ENCODE peak calls at places on chromosomes 13 and 19, in four cellular contexts. G, E, H and X are unnamed samples.

GRCh38 chr19:35347171-35347929 is at the start of gene FFAR1:
- DNase-seq in E (no peak), G (no peak), H (peak; percentile 47), X (no peak)

GRCh38 chr19:27792576-27793127 is 1420.3 kb downstream of the UQCRFS1 start:
- DNase-seq in H (no peak), E (no peak), G (no peak), X (no peak)

GRCh38 chr19:49518033-49518432 is 5.6 kb downstream of the FCGRT start:
- DNase-seq in E (no peak), G (no peak), H (no peak), X (no peak)

GRCh38 chr19:12293771-12294307 is 844 bp downstream of the ZNF44 start:
- DNase-seq in H (peak; percentile 56), E (peak; percentile 69), G (no peak), X (peak; percentile 14)

GRCh38 chr19:35460608-35461007 is 12.6 kb downstream of the FFAR2 start:
- DNase-seq in G (no peak), H (no peak), E (no peak), X (no peak)

GRCh38 chr19:45103200-45103624 is 10.2 kb downstream of the PPP1R37 start:
- DNase-seq in H (no peak), E (peak; percentile 45), G (no peak), X (no peak)

GRCh38 chr19:5343848-5344247 is 3.2 kb upstream of the PTPRS start:
- DNase-seq in E (no peak), G (no peak), H (no peak), X (no peak)

GRCh38 chr13:49441312-49441711 is 2.6 kb downstream of the CAB39L start:
- DNase-seq in E (no peak), H (no peak), G (no peak), X (no peak)

GRCh38 chr13:39527961-39528720 is 74.9 kb downstream of the LHFPL6 start:
- DNase-seq in G (no peak), E (no peak), H (no peak), X (no peak)

GRCh38 chr19:5625641-5626040 is 2.8 kb downstream of the SAFB start:
- DNase-seq in G (no peak), E (no peak), H (no peak), X (no peak)

GRCh38 chr19:7191946-7192691 is 102.1 kb downstream of the INSR start:
- DNase-seq in E (no peak), G (no peak), H (no peak), X (no peak)

GRCh38 chr13:51230473-51231105 is 8.4 kb downstream of the FAM124A start:
- DNase-seq in E (peak; percentile 64), G (no peak), H (no peak), X (no peak)

GRCh38 chr13:66574606-66575005 is 655.5 kb downstream of the PCDH9 start:
- DNase-seq in G (no peak), H (no peak), E (no peak), X (no peak)

GRCh38 chr13:24071423-24072075 is 89.0 kb upstream of the SPATA13 start:
- DNase-seq in H (no peak), E (no peak), G (no peak), X (no peak)

GRCh38 chr13:41107584-41108014 is 25.0 kb downstream of the KBTBD6 start:
- DNase-seq in E (no peak), G (no peak), H (no peak), X (peak; percentile 79)

GRCh38 chr19:44662686-44663085 is 8.6 kb upstream of the CEACAM19 start:
- DNase-seq in H (no peak), G (no peak), E (no peak), X (no peak)

GRCh38 chr19:30722801-30723200 is 350.6 kb downstream of the ZNF536 start:
- DNase-seq in H (no peak), G (no peak), E (no peak), X (no peak)

GRCh38 chr19:30529876-30530275 is 157.7 kb downstream of the ZNF536 start:
- DNase-seq in E (no peak), H (no peak), G (no peak), X (no peak)

GRCh38 chr13:70249332-70250064 is 141.2 kb upstream of the KLHL1 start:
- DNase-seq in E (no peak), H (no peak), G (no peak), X (peak; percentile 53)

GRCh38 chr13:24172071-24172470 is 11.6 kb downstream of the SPATA13 start:
- DNase-seq in G (no peak), E (no peak), H (no peak), X (no peak)

GRCh38 chr13:99991806-99992242 is 10.2 kb downstream of the ZIC2 start:
- DNase-seq in E (no peak), H (no peak), G (no peak), X (no peak)

GRCh38 chr13:93525087-93525486 is 298.5 kb downstream of the GPC6 start:
- DNase-seq in E (no peak), H (no peak), G (no peak), X (no peak)

GRCh38 chr19:41233748-41234240 is 14.8 kb downstream of the AXL start:
- DNase-seq in H (no peak), E (no peak), G (no peak), X (no peak)